ENCODE peak calls at places on chromosome 3, in six cellular contexts. S, U, F, D, W and T are unnamed samples.
A peak's percentile ranks its signal among the peaks of the same experiment; 100 is the strongest.

GRCh38 chr3:55792010-55792409 is 304.9 kb upstream of the WNT5A start:
- DNase-seq in S (no peak), U (no peak), F (no peak), D (no peak), W (no peak), T (no peak)

GRCh38 chr3:49339593-49339946 is 283 bp downstream of the USP4 start:
- DNase-seq in S (no peak), U (peak; percentile 58), F (no peak), D (peak; percentile 63), W (no peak), T (peak; percentile 48)

GRCh38 chr3:25355034-25355898 is 72.8 kb upstream of the RARB start:
- DNase-seq in S (no peak), U (no peak), F (no peak), D (no peak), W (no peak), T (no peak)

GRCh38 chr3:116886202-116886893 is 176.8 kb downstream of the TUSC7 start:
- DNase-seq in S (no peak), U (no peak), F (no peak), D (no peak), W (no peak), T (no peak)

GRCh38 chr3:12922881-12923431 is 81.6 kb upstream of the RPL32 start:
- DNase-seq in S (no peak), U (no peak), F (no peak), D (no peak), W (no peak), T (no peak)

GRCh38 chr3:133573629-133574194 is at the start of gene CDV3:
- DNase-seq in S (no peak), U (peak; percentile 71), F (no peak), D (no peak), W (no peak), T (no peak)

GRCh38 chr3:107969994-107970896 is 120.6 kb downstream of the CD47 start:
- DNase-seq in S (no peak), U (no peak), F (no peak), D (peak; percentile 27), W (no peak), T (peak; percentile 36)

GRCh38 chr3:10289785-10290355 is 2.9 kb downstream of the GHRL start:
- DNase-seq in S (no peak), U (no peak), F (no peak), D (no peak), W (no peak), T (no peak)

GRCh38 chr3:171172070-171172469 is 145.6 kb upstream of the SLC2A2 start:
- DNase-seq in S (no peak), U (no peak), F (no peak), D (no peak), W (no peak), T (peak; percentile 11)